ENCODE peak calls at places on chromosomes 13 and 19, in six cellular contexts. T, Y, I, B, O and H are unnamed samples.
A peak's percentile ranks its signal among the peaks of the same experiment; 100 is the strongest.

GRCh38 chr13:111201304-111201940 is 86.3 kb downstream of the ARHGEF7 start:
- DNase-seq in T (no peak), Y (no peak), I (no peak), B (no peak), O (no peak), H (no peak)

GRCh38 chr13:51823351-51823750 is 19.4 kb upstream of the DHRS12 start:
- DNase-seq in T (no peak), Y (no peak), I (no peak), B (no peak), O (no peak), H (no peak)

GRCh38 chr13:21695536-21695935 is 24.7 kb downstream of the FGF9 start:
- DNase-seq in T (no peak), Y (no peak), I (no peak), B (no peak), O (no peak), H (no peak)

GRCh38 chr13:112968380-112968909 is 569 bp upstream of the MCF2L start:
- DNase-seq in T (no peak), Y (peak; percentile 59), I (no peak), B (peak; percentile 69), O (peak; percentile 23), H (no peak)

GRCh38 chr19:40388486-40388885 is 1.5 kb downstream of the HIPK4 start:
- DNase-seq in T (no peak), Y (no peak), I (no peak), B (no peak), O (no peak), H (no peak)

GRCh38 chr13:42539670-42540069 is 34.3 kb upstream of the TNFSF11 start:
- DNase-seq in T (no peak), Y (no peak), I (no peak), B (no peak), O (no peak), H (no peak)

GRCh38 chr13:110518571-110518970 is 43.0 kb downstream of the RAB20 start:
- DNase-seq in T (no peak), Y (no peak), I (no peak), B (no peak), O (no peak), H (no peak)

GRCh38 chr13:109646423-109646822 is 140.0 kb downstream of the IRS2 start:
- DNase-seq in T (no peak), Y (no peak), I (no peak), B (no peak), O (no peak), H (peak; percentile 22)

GRCh38 chr13:41722684-41723083 is 238.2 kb downstream of the VWA8 start:
- DNase-seq in T (no peak), Y (no peak), I (no peak), B (no peak), O (no peak), H (no peak)

GRCh38 chr19:4069331-4069959 is 2.7 kb upstream of the ZBTB7A start:
- DNase-seq in T (peak; percentile 49), Y (peak; percentile 66), I (no peak), B (no peak), O (peak; percentile 84), H (no peak)

GRCh38 chr13:31945202-31945978 is 86.2 kb upstream of the FRY start:
- DNase-seq in T (no peak), Y (no peak), I (peak; percentile 62), B (peak; percentile 71), O (no peak), H (no peak)

GRCh38 chr13:33958964-33959363 is 141.0 kb downstream of the RFC3 start:
- DNase-seq in T (no peak), Y (no peak), I (no peak), B (no peak), O (no peak), H (no peak)

GRCh38 chr19:42410371-42410770 is 16.8 kb downstream of the LIPE start:
- DNase-seq in T (no peak), Y (no peak), I (no peak), B (no peak), O (no peak), H (no peak)

GRCh38 chr19:932647-933552 is 7.1 kb downstream of the ARID3A start:
- DNase-seq in T (no peak), Y (no peak), I (peak; percentile 94), B (peak; percentile 71), O (peak; percentile 31), H (peak; percentile 59)

GRCh38 chr13:21060063-21060826 is 1.1 kb downstream of the LATS2 start:
- DNase-seq in T (no peak), Y (peak; percentile 14), I (no peak), B (no peak), O (no peak), H (peak; percentile 42)

GRCh38 chr13:39341238-39341637 is 261.8 kb downstream of the LHFPL6 start:
- DNase-seq in T (no peak), Y (no peak), I (no peak), B (no peak), O (no peak), H (no peak)

GRCh38 chr19:43425567-43426392 is 11.1 kb downstream of the TEX101 start:
- DNase-seq in T (no peak), Y (no peak), I (no peak), B (peak; percentile 62), O (no peak), H (no peak)

GRCh38 chr19:49895566-49896297 is 955 bp downstream of the IL4I1 start:
- DNase-seq in T (peak; percentile 38), Y (peak; percentile 50), I (no peak), B (no peak), O (peak; percentile 38), H (peak; percentile 48)

GRCh38 chr13:21058361-21058760 is 3.0 kb downstream of the LATS2 start:
- DNase-seq in T (no peak), Y (no peak), I (no peak), B (no peak), O (no peak), H (no peak)

GRCh38 chr19:55147408-55148251 is 1.4 kb downstream of the TNNT1 start:
- DNase-seq in T (no peak), Y (no peak), I (no peak), B (no peak), O (no peak), H (no peak)

GRCh38 chr13:27997904-27998522 is 9.5 kb upstream of the URAD start:
- DNase-seq in T (no peak), Y (peak; percentile 24), I (no peak), B (no peak), O (peak; percentile 35), H (peak; percentile 51)